ENCODE peak calls at places on chromosomes 7 and 10, in seven cellular contexts. I is colonic mucosa; R is T-helper 1 cell; N is CD8-positive, alpha-beta T cell; U is stimulated activated CD8-positive, alpha-beta memory T cell treated with anti-CD3 and anti-CD28 coated beads, Interleukin-7, amount 100 ng/mL, for 24 hours; M is erythroblast; A is WTC11. X is an unnamed sample.

GRCh38 chr10:99412100-99412499 is 18.3 kb downstream of the GOT1 start:
- DNase-seq in I (no peak), R (no peak), N (no peak), U (no peak), M (no peak), A (no peak), X (no peak)

GRCh38 chr7:46178685-46179084 is 257.6 kb upstream of the IGFBP3 start:
- DNase-seq in I (no peak), R (no peak), N (no peak), U (no peak), M (no peak), A (no peak), X (no peak)

GRCh38 chr7:36308031-36308430 is 81.6 kb upstream of the ANLN start:
- DNase-seq in I (no peak), R (no peak), N (no peak), U (no peak), M (no peak), A (no peak), X (no peak)

GRCh38 chr10:47176903-47177860 is 122.8 kb upstream of the GDF10 start:
- DNase-seq in I (no peak), R (no peak), N (no peak), U (no peak), M (no peak), A (no peak), X (no peak)

GRCh38 chr10:129935102-129935860 is 28.8 kb downstream of the EBF3 start:
- DNase-seq in I (no peak), R (no peak), N (no peak), U (no peak), M (no peak), A (no peak), X (no peak)

GRCh38 chr10:119143657-119144056 is 21.9 kb downstream of the SFXN4 start:
- DNase-seq in I (no peak), R (no peak), N (no peak), U (no peak), M (no peak), A (no peak), X (no peak)

GRCh38 chr7:157168571-157168970 is 29.8 kb downstream of the UBE3C start:
- DNase-seq in I (no peak), R (no peak), N (no peak), U (no peak), M (no peak), A (no peak), X (no peak)

GRCh38 chr10:31036209-31036608 is 4.5 kb upstream of the ZNF438 start:
- DNase-seq in I (no peak), R (no peak), N (no peak), U (no peak), M (no peak), A (peak), X (no peak)

GRCh38 chr7:138032186-138032585 is 30.3 kb upstream of the CREB3L2 start:
- DNase-seq in I (no peak), R (no peak), N (no peak), U (no peak), M (no peak), A (no peak), X (no peak)

X was measured in stimulated activated CD4-positive, alpha-beta T cell treated with anti-CD3 and anti-CD28 coated beads, Interleukin-1b, Interleukin-23, amount 100 ng/mL, for 24 hours.